ENCODE peak calls at places on chromosomes 6 and 20, in nine cellular contexts. One of them, this sample, is unnamed.

GRCh38 chr6:136599324-136600011 is 49.2 kb upstream of the MAP7 start:
- DNase-seq in H54: no peak
- DNase-seq in amygdala: no peak
- DNase-seq in NCI-H1930: no peak
- DNase-seq in EL: no peak
- DNase-seq in COR-L47: no peak
- DNase-seq in mucosa of gallbladder: no peak
- DNase-seq in HT-29: no peak
- DNase-seq in stimulated activated CD8-positive, alpha-beta memory T cell treated with anti-CD3 and anti-CD28 coated beads, Interleukin-15, amount 100 ng/mL, for 24 hours: no peak
- DNase-seq in this sample: no peak

GRCh38 chr6:101398716-101399626 is 5.5 kb downstream of the GRIK2 start:
- DNase-seq in H54: no peak
- DNase-seq in amygdala: no peak
- DNase-seq in NCI-H1930: no peak
- DNase-seq in EL: no peak
- DNase-seq in COR-L47: no peak
- DNase-seq in mucosa of gallbladder: no peak
- DNase-seq in HT-29: no peak
- DNase-seq in stimulated activated CD8-positive, alpha-beta memory T cell treated with anti-CD3 and anti-CD28 coated beads, Interleukin-15, amount 100 ng/mL, for 24 hours: no peak
- DNase-seq in this sample: no peak

GRCh38 chr6:133542056-133542821 is 301.1 kb downstream of the EYA4 start:
- DNase-seq in H54: no peak
- DNase-seq in amygdala: no peak
- DNase-seq in NCI-H1930: no peak
- DNase-seq in EL: peak; percentile 15
- DNase-seq in COR-L47: no peak
- DNase-seq in mucosa of gallbladder: no peak
- DNase-seq in HT-29: no peak
- DNase-seq in stimulated activated CD8-positive, alpha-beta memory T cell treated with anti-CD3 and anti-CD28 coated beads, Interleukin-15, amount 100 ng/mL, for 24 hours: no peak
- DNase-seq in this sample: peak; percentile 55

GRCh38 chr20:8421981-8422380 is 289.9 kb downstream of the PLCB1 start:
- DNase-seq in H54: no peak
- DNase-seq in amygdala: no peak
- DNase-seq in NCI-H1930: no peak
- DNase-seq in EL: no peak
- DNase-seq in COR-L47: no peak
- DNase-seq in mucosa of gallbladder: no peak
- DNase-seq in HT-29: no peak
- DNase-seq in stimulated activated CD8-positive, alpha-beta memory T cell treated with anti-CD3 and anti-CD28 coated beads, Interleukin-15, amount 100 ng/mL, for 24 hours: no peak
- DNase-seq in this sample: no peak

GRCh38 chr20:16462711-16463110 is 110.5 kb downstream of the KIF16B start:
- DNase-seq in H54: no peak
- DNase-seq in amygdala: no peak
- DNase-seq in NCI-H1930: no peak
- DNase-seq in EL: no peak
- DNase-seq in COR-L47: no peak
- DNase-seq in mucosa of gallbladder: no peak
- DNase-seq in HT-29: no peak
- DNase-seq in stimulated activated CD8-positive, alpha-beta memory T cell treated with anti-CD3 and anti-CD28 coated beads, Interleukin-15, amount 100 ng/mL, for 24 hours: no peak
- DNase-seq in this sample: no peak

GRCh38 chr6:150238294-150238693 is 95.5 kb downstream of the PPP1R14C start:
- DNase-seq in H54: no peak
- DNase-seq in amygdala: no peak
- DNase-seq in NCI-H1930: no peak
- DNase-seq in EL: peak; percentile 50
- DNase-seq in COR-L47: no peak
- DNase-seq in mucosa of gallbladder: no peak
- DNase-seq in HT-29: peak; percentile 1
- DNase-seq in stimulated activated CD8-positive, alpha-beta memory T cell treated with anti-CD3 and anti-CD28 coated beads, Interleukin-15, amount 100 ng/mL, for 24 hours: no peak
- DNase-seq in this sample: peak; percentile 24

GRCh38 chr20:25051386-25052155 is 6.4 kb downstream of the ACSS1 start:
- DNase-seq in H54: no peak
- DNase-seq in amygdala: no peak
- DNase-seq in NCI-H1930: no peak
- DNase-seq in EL: no peak
- DNase-seq in COR-L47: no peak
- DNase-seq in mucosa of gallbladder: no peak
- DNase-seq in HT-29: no peak
- DNase-seq in stimulated activated CD8-positive, alpha-beta memory T cell treated with anti-CD3 and anti-CD28 coated beads, Interleukin-15, amount 100 ng/mL, for 24 hours: no peak
- DNase-seq in this sample: no peak

GRCh38 chr6:122798099-122798641 is 9.1 kb downstream of the SMPDL3A start:
- DNase-seq in H54: peak; percentile 4
- DNase-seq in amygdala: no peak
- DNase-seq in NCI-H1930: no peak
- DNase-seq in EL: peak; percentile 67
- DNase-seq in COR-L47: no peak
- DNase-seq in mucosa of gallbladder: peak; percentile 85
- DNase-seq in HT-29: peak; percentile 83
- DNase-seq in stimulated activated CD8-positive, alpha-beta memory T cell treated with anti-CD3 and anti-CD28 coated beads, Interleukin-15, amount 100 ng/mL, for 24 hours: no peak
- DNase-seq in this sample: peak; percentile 88

GRCh38 chr6:110852769-110853168 is 21.8 kb upstream of the AMD1 start:
- DNase-seq in H54: no peak
- DNase-seq in amygdala: no peak
- DNase-seq in NCI-H1930: no peak
- DNase-seq in EL: no peak
- DNase-seq in COR-L47: no peak
- DNase-seq in mucosa of gallbladder: no peak
- DNase-seq in HT-29: no peak
- DNase-seq in stimulated activated CD8-positive, alpha-beta memory T cell treated with anti-CD3 and anti-CD28 coated beads, Interleukin-15, amount 100 ng/mL, for 24 hours: no peak
- DNase-seq in this sample: no peak

GRCh38 chr6:114419175-114419574 is 76.4 kb upstream of the HS3ST5 start:
- DNase-seq in H54: no peak
- DNase-seq in amygdala: no peak
- DNase-seq in NCI-H1930: no peak
- DNase-seq in EL: no peak
- DNase-seq in COR-L47: no peak
- DNase-seq in mucosa of gallbladder: no peak
- DNase-seq in HT-29: no peak
- DNase-seq in stimulated activated CD8-positive, alpha-beta memory T cell treated with anti-CD3 and anti-CD28 coated beads, Interleukin-15, amount 100 ng/mL, for 24 hours: no peak
- DNase-seq in this sample: peak; percentile 43

GRCh38 chr6:106844930-106845329 is 129.6 kb downstream of the CD24 start:
- DNase-seq in H54: no peak
- DNase-seq in amygdala: no peak
- DNase-seq in NCI-H1930: no peak
- DNase-seq in EL: no peak
- DNase-seq in COR-L47: no peak
- DNase-seq in mucosa of gallbladder: no peak
- DNase-seq in HT-29: no peak
- DNase-seq in stimulated activated CD8-positive, alpha-beta memory T cell treated with anti-CD3 and anti-CD28 coated beads, Interleukin-15, amount 100 ng/mL, for 24 hours: no peak
- DNase-seq in this sample: no peak

GRCh38 chr6:82270791-82271392 is 23.3 kb upstream of the IBTK start:
- DNase-seq in H54: peak; percentile 9
- DNase-seq in amygdala: no peak
- DNase-seq in NCI-H1930: no peak
- DNase-seq in EL: peak; percentile 46
- DNase-seq in COR-L47: no peak
- DNase-seq in mucosa of gallbladder: no peak
- DNase-seq in HT-29: peak; percentile 39
- DNase-seq in stimulated activated CD8-positive, alpha-beta memory T cell treated with anti-CD3 and anti-CD28 coated beads, Interleukin-15, amount 100 ng/mL, for 24 hours: no peak
- DNase-seq in this sample: peak; percentile 57

GRCh38 chr6:34301408-34301807 is 52.6 kb upstream of the SMIM29 start:
- DNase-seq in H54: peak; percentile 9
- DNase-seq in amygdala: no peak
- DNase-seq in NCI-H1930: no peak
- DNase-seq in EL: peak; percentile 35
- DNase-seq in COR-L47: no peak
- DNase-seq in mucosa of gallbladder: peak; percentile 25
- DNase-seq in HT-29: no peak
- DNase-seq in stimulated activated CD8-positive, alpha-beta memory T cell treated with anti-CD3 and anti-CD28 coated beads, Interleukin-15, amount 100 ng/mL, for 24 hours: no peak
- DNase-seq in this sample: no peak

GRCh38 chr6:149153637-149154036 is 163.9 kb upstream of the TAB2 start:
- DNase-seq in H54: no peak
- DNase-seq in amygdala: no peak
- DNase-seq in NCI-H1930: no peak
- DNase-seq in EL: no peak
- DNase-seq in COR-L47: no peak
- DNase-seq in mucosa of gallbladder: no peak
- DNase-seq in HT-29: no peak
- DNase-seq in stimulated activated CD8-positive, alpha-beta memory T cell treated with anti-CD3 and anti-CD28 coated beads, Interleukin-15, amount 100 ng/mL, for 24 hours: no peak
- DNase-seq in this sample: no peak

GRCh38 chr6:3366596-3367413 is 90.0 kb downstream of the SLC22A23 start:
- DNase-seq in H54: no peak
- DNase-seq in amygdala: no peak
- DNase-seq in NCI-H1930: no peak
- DNase-seq in EL: no peak
- DNase-seq in COR-L47: no peak
- DNase-seq in mucosa of gallbladder: no peak
- DNase-seq in HT-29: no peak
- DNase-seq in stimulated activated CD8-positive, alpha-beta memory T cell treated with anti-CD3 and anti-CD28 coated beads, Interleukin-15, amount 100 ng/mL, for 24 hours: no peak
- DNase-seq in this sample: no peak

GRCh38 chr6:26497610-26498009 is 2.5 kb upstream of the BTN1A1 start:
- DNase-seq in H54: no peak
- DNase-seq in amygdala: no peak
- DNase-seq in NCI-H1930: no peak
- DNase-seq in EL: no peak
- DNase-seq in COR-L47: no peak
- DNase-seq in mucosa of gallbladder: no peak
- DNase-seq in HT-29: no peak
- DNase-seq in stimulated activated CD8-positive, alpha-beta memory T cell treated with anti-CD3 and anti-CD28 coated beads, Interleukin-15, amount 100 ng/mL, for 24 hours: no peak
- DNase-seq in this sample: no peak

GRCh38 chr20:47825011-47825762 is 39.9 kb upstream of the SULF2 start:
- DNase-seq in H54: no peak
- DNase-seq in amygdala: no peak
- DNase-seq in NCI-H1930: no peak
- DNase-seq in EL: no peak
- DNase-seq in COR-L47: no peak
- DNase-seq in mucosa of gallbladder: no peak
- DNase-seq in HT-29: no peak
- DNase-seq in stimulated activated CD8-positive, alpha-beta memory T cell treated with anti-CD3 and anti-CD28 coated beads, Interleukin-15, amount 100 ng/mL, for 24 hours: no peak
- DNase-seq in this sample: no peak

GRCh38 chr6:107101661-107102413 is 13.5 kb downstream of the BEND3 start:
- DNase-seq in H54: no peak
- DNase-seq in amygdala: no peak
- DNase-seq in NCI-H1930: no peak
- DNase-seq in EL: no peak
- DNase-seq in COR-L47: no peak
- DNase-seq in mucosa of gallbladder: no peak
- DNase-seq in HT-29: no peak
- DNase-seq in stimulated activated CD8-positive, alpha-beta memory T cell treated with anti-CD3 and anti-CD28 coated beads, Interleukin-15, amount 100 ng/mL, for 24 hours: no peak
- DNase-seq in this sample: no peak

GRCh38 chr6:150293423-150294280 is 75.2 kb upstream of the IYD start:
- DNase-seq in H54: peak; percentile 14
- DNase-seq in amygdala: no peak
- DNase-seq in NCI-H1930: no peak
- DNase-seq in EL: peak; percentile 53
- DNase-seq in COR-L47: no peak
- DNase-seq in mucosa of gallbladder: no peak
- DNase-seq in HT-29: peak; percentile 24
- DNase-seq in stimulated activated CD8-positive, alpha-beta memory T cell treated with anti-CD3 and anti-CD28 coated beads, Interleukin-15, amount 100 ng/mL, for 24 hours: no peak
- DNase-seq in this sample: peak; percentile 70

GRCh38 chr6:61989616-61990015 is 296.4 kb downstream of the KHDRBS2 start:
- DNase-seq in H54: no peak
- DNase-seq in amygdala: no peak
- DNase-seq in NCI-H1930: no peak
- DNase-seq in EL: no peak
- DNase-seq in COR-L47: no peak
- DNase-seq in mucosa of gallbladder: no peak
- DNase-seq in HT-29: no peak
- DNase-seq in stimulated activated CD8-positive, alpha-beta memory T cell treated with anti-CD3 and anti-CD28 coated beads, Interleukin-15, amount 100 ng/mL, for 24 hours: no peak
- DNase-seq in this sample: no peak

GRCh38 chr20:56004611-56005388 is 519 bp downstream of the CBLN4 start:
- DNase-seq in H54: no peak
- DNase-seq in amygdala: no peak
- DNase-seq in NCI-H1930: no peak
- DNase-seq in EL: no peak
- DNase-seq in COR-L47: no peak
- DNase-seq in mucosa of gallbladder: no peak
- DNase-seq in HT-29: no peak
- DNase-seq in stimulated activated CD8-positive, alpha-beta memory T cell treated with anti-CD3 and anti-CD28 coated beads, Interleukin-15, amount 100 ng/mL, for 24 hours: no peak
- DNase-seq in this sample: no peak

This sample was measured in PC-3.